ENCODE peak calls at places on chromosomes 4 and X, in five cellular contexts. J, S, U, N and C are unnamed samples.

GRCh38 chr4:83010111-83010521 is 507 bp downstream of the LIN54 start:
- DNase-seq in J (peak; percentile 46), S (no peak), U (peak; percentile 69), N (no peak), C (no peak)

GRCh38 chr4:135192746-135193535 is 991.4 kb upstream of the PABPC4L start:
- DNase-seq in J (peak; percentile 7), S (no peak), U (peak; percentile 8), N (no peak), C (no peak)

GRCh38 chr4:17068396-17068795 is 170.0 kb upstream of the LDB2 start:
- DNase-seq in J (peak; percentile 38), S (no peak), U (peak; percentile 51), N (no peak), C (no peak)

GRCh38 chr4:112978691-112979472 is 70.6 kb upstream of the ANK2 start:
- DNase-seq in J (peak; percentile 6), S (peak; percentile 30), U (no peak), N (no peak), C (no peak)

GRCh38 chr4:142282870-142283431 is 563.1 kb downstream of the INPP4B start:
- DNase-seq in J (no peak), S (no peak), U (peak; percentile 12), N (peak; percentile 50), C (peak; percentile 32)

GRCh38 chrX:74924449-74925209 is 623 bp downstream of the NEXMIF start:
- DNase-seq in J (no peak), S (peak; percentile 55), U (peak; percentile 1), N (peak; percentile 60), C (peak; percentile 38)

GRCh38 chr4:110904435-110905050 is 281.7 kb upstream of the PITX2 start:
- DNase-seq in J (peak; percentile 8), S (no peak), U (peak; percentile 58), N (no peak), C (no peak)

GRCh38 chr4:75990129-75990528 is 616 bp downstream of the SDAD1 start:
- DNase-seq in J (peak; percentile 15), S (no peak), U (peak; percentile 33), N (no peak), C (no peak)

GRCh38 chrX:150148749-150149672 is 210.7 kb upstream of the EOLA2 start:
- DNase-seq in J (peak; percentile 16), S (no peak), U (no peak), N (no peak), C (no peak)

GRCh38 chr4:14529653-14530052 is 472.6 kb upstream of the CPEB2 start:
- DNase-seq in J (no peak), S (peak; percentile 42), U (peak; percentile 57), N (peak; percentile 44), C (peak; percentile 30)

GRCh38 chr4:87029356-87029755 is 94.5 kb downstream of the AFF1 start:
- DNase-seq in J (no peak), S (no peak), U (no peak), N (no peak), C (no peak)

GRCh38 chr4:6288342-6288741 is 18.7 kb downstream of the WFS1 start:
- DNase-seq in J (no peak), S (no peak), U (no peak), N (no peak), C (no peak)

GRCh38 chr4:138680251-138680650 is 335.3 kb upstream of the NOCT start:
- DNase-seq in J (no peak), S (no peak), U (no peak), N (no peak), C (no peak)

GRCh38 chr4:39455486-39455885 is 3.2 kb downstream of the RPL9 start:
- DNase-seq in J (no peak), S (no peak), U (no peak), N (no peak), C (no peak)

GRCh38 chrX:149992918-149993317 is 54.6 kb upstream of the EOLA2 start:
- DNase-seq in J (no peak), S (no peak), U (no peak), N (no peak), C (no peak)

GRCh38 chrX:8653956-8654355 is 78.0 kb downstream of the ANOS1 start:
- DNase-seq in J (no peak), S (no peak), U (no peak), N (no peak), C (no peak)

GRCh38 chr4:19130836-19131235 is 1109.3 kb upstream of the LCORL start:
- DNase-seq in J (peak; percentile 80), S (no peak), U (peak; percentile 16), N (no peak), C (no peak)

GRCh38 chrX:137171626-137172025 is 137.8 kb upstream of the GPR101 start:
- DNase-seq in J (no peak), S (no peak), U (no peak), N (no peak), C (no peak)

GRCh38 chr4:77990456-77990855 is 66.7 kb upstream of the FRAS1 start:
- DNase-seq in J (no peak), S (no peak), U (no peak), N (no peak), C (no peak)

GRCh38 chr4:158159054-158159717 is 13.6 kb downstream of the GASK1B start:
- DNase-seq in J (peak; percentile 87), S (no peak), U (peak; percentile 84), N (no peak), C (no peak)

GRCh38 chrX:71541546-71542022 is 8.7 kb downstream of the OGT start:
- DNase-seq in J (peak; percentile 75), S (no peak), U (peak; percentile 84), N (no peak), C (no peak)

GRCh38 chr4:150001815-150002214 is 76.4 kb upstream of the DCLK2 start:
- DNase-seq in J (peak; percentile 59), S (no peak), U (no peak), N (no peak), C (no peak)

GRCh38 chr4:184282895-184283654 is 65.4 kb upstream of the ENPP6 start:
- DNase-seq in J (no peak), S (no peak), U (no peak), N (no peak), C (no peak)

GRCh38 chr4:7412586-7412975 is 22.1 kb downstream of the PSAPL1 start:
- DNase-seq in J (no peak), S (peak; percentile 20), U (no peak), N (peak; percentile 16), C (no peak)

GRCh38 chrX:20479048-20479447 is 212.3 kb upstream of the RPS6KA3 start:
- DNase-seq in J (no peak), S (no peak), U (no peak), N (no peak), C (no peak)

GRCh38 chrX:21905209-21905735 is 35.2 kb upstream of the SMS start:
- DNase-seq in J (no peak), S (peak; percentile 24), U (no peak), N (no peak), C (peak; percentile 31)

GRCh38 chr4:144351306-144351705 is 210.8 kb upstream of the GYPA start:
- DNase-seq in J (no peak), S (no peak), U (no peak), N (no peak), C (no peak)

GRCh38 chr4:144355809-144356757 is 215.6 kb upstream of the GYPA start:
- DNase-seq in J (peak; percentile 78), S (peak; percentile 39), U (peak; percentile 94), N (no peak), C (peak; percentile 80)

GRCh38 chr4:144356941-144357381 is 216.4 kb upstream of the GYPA start:
- DNase-seq in J (no peak), S (no peak), U (no peak), N (no peak), C (no peak)

GRCh38 chr4:144350706-144351105 is 210.2 kb upstream of the GYPA start:
- DNase-seq in J (no peak), S (no peak), U (no peak), N (no peak), C (no peak)

GRCh38 chr4:144353240-144353639 is 212.7 kb upstream of the GYPA start:
- DNase-seq in J (no peak), S (no peak), U (no peak), N (no peak), C (no peak)
- H3K4ac ChIP-seq in J (no peak overlapping the region), S (no peak overlapping the region), U (no peak overlapping the region), N (no peak overlapping the region), C (no peak overlapping the region)

GRCh38 chr4:54678826-54679225 is 21.1 kb downstream of the KIT start:
- DNase-seq in J (no peak), S (no peak), U (no peak), N (no peak), C (no peak)
- H3K9ac ChIP-seq in J (no peak overlapping the region), S (no peak overlapping the region), U (no peak overlapping the region), N (no peak overlapping the region), C (no peak overlapping the region)

GRCh38 chr4:152224872-152225420 is 310.9 kb downstream of the FBXW7 start:
- DNase-seq in J (no peak), S (no peak), U (no peak), N (no peak), C (no peak)
- H2AFZ ChIP-seq in J (no peak overlapping the region), S (no peak overlapping the region), U (no peak overlapping the region), N (no peak overlapping the region), C (no peak overlapping the region)

GRCh38 chrX:120269379-120270035 is 18.9 kb downstream of the ZBTB33 start:
- DNase-seq in J (no peak), S (no peak), U (peak; percentile 25), N (no peak), C (no peak)

GRCh38 chrX:120260369-120260768 is 9.8 kb downstream of the ZBTB33 start:
- DNase-seq in J (no peak), S (no peak), U (no peak), N (no peak), C (no peak)

GRCh38 chrX:120262781-120263719 is 12.4 kb downstream of the ZBTB33 start:
- DNase-seq in J (no peak), S (peak; percentile 55), U (no peak), N (no peak), C (no peak)

GRCh38 chrX:120264315-120264714 is 13.7 kb downstream of the ZBTB33 start:
- DNase-seq in J (no peak), S (no peak), U (no peak), N (no peak), C (no peak)
- H3K4ac ChIP-seq in J (no peak overlapping the region), S (no peak overlapping the region), U (no peak overlapping the region), N (no peak overlapping the region), C (no peak overlapping the region)

GRCh38 chr4:81604683-81605082 is 133.0 kb upstream of the RASGEF1B start:
- DNase-seq in J (no peak), S (no peak), U (no peak), N (no peak), C (no peak)

GRCh38 chr4:81607947-81608346 is 136.2 kb upstream of the RASGEF1B start:
- DNase-seq in J (no peak), S (no peak), U (peak; percentile 1), N (no peak), C (no peak)

GRCh38 chr4:81606796-81607550 is 135.3 kb upstream of the RASGEF1B start:
- DNase-seq in J (no peak), S (no peak), U (no peak), N (no peak), C (no peak)

GRCh38 chr4:81605278-81605677 is 133.6 kb upstream of the RASGEF1B start:
- DNase-seq in J (no peak), S (no peak), U (no peak), N (no peak), C (peak; percentile 6)

DNA sequence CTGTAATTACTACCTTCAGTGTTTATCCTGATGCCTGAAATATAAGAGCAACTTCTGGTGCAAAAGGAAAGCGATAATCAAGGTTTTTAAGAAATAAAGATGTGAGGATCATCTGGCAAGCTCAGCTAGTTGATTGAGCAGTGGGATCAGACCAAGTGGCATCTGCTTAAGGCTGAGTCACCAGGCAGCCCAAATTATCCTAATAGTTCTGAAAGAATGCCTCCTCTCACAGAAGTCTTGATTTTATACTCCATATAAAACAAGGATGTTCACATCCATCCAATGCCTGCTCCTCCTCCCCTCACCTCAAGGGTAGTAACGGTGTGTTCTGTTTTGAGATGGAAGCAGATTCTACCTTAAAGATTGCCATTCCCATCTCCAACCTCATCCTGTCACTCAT is 134.5 kb upstream of the RASGEF1B start:
- DNase-seq in J (no peak), S (no peak), U (no peak), N (no peak), C (no peak)
- H3K9ac ChIP-seq in J (no peak overlapping the region), S (no peak overlapping the region), U (peak overlapping the region; percentile 12), N (no peak overlapping the region), C (no peak overlapping the region)